ENCODE peak calls at places on chromosomes 16 and 17, in five cellular contexts. One of them, this sample, is unnamed.

GRCh38 chr17:18259621-18260331 is 686 bp upstream of the MIEF2 start:
- DNase-seq in stimulated activated CD4-positive, alpha-beta T cell treated with anti-CD3 and anti-CD28 coated beads, Interleukin-12 subunit alpha, Interleukin-12 subunit beta, amount 100 ng/mL, for 24 hours: no peak
- DNase-seq in GM06990: no peak
- DNase-seq in fibroblast of mammary gland: no peak
- DNase-seq in posterior vena cava: no peak
- DNase-seq in this sample: no peak

GRCh38 chr16:67425046-67425445 is 5.9 kb upstream of the HSD11B2 start:
- DNase-seq in stimulated activated CD4-positive, alpha-beta T cell treated with anti-CD3 and anti-CD28 coated beads, Interleukin-12 subunit alpha, Interleukin-12 subunit beta, amount 100 ng/mL, for 24 hours: no peak
- DNase-seq in GM06990: no peak
- DNase-seq in fibroblast of mammary gland: peak
- DNase-seq in posterior vena cava: no peak
- DNase-seq in this sample: no peak

GRCh38 chr17:42894283-42895184 is 6.1 kb upstream of the G6PC1 start:
- DNase-seq in stimulated activated CD4-positive, alpha-beta T cell treated with anti-CD3 and anti-CD28 coated beads, Interleukin-12 subunit alpha, Interleukin-12 subunit beta, amount 100 ng/mL, for 24 hours: no peak
- DNase-seq in GM06990: no peak
- DNase-seq in fibroblast of mammary gland: no peak
- DNase-seq in posterior vena cava: peak
- DNase-seq in this sample: peak

GRCh38 chr16:10308305-10309193 is 77.3 kb upstream of the ATF7IP2 start:
- DNase-seq in stimulated activated CD4-positive, alpha-beta T cell treated with anti-CD3 and anti-CD28 coated beads, Interleukin-12 subunit alpha, Interleukin-12 subunit beta, amount 100 ng/mL, for 24 hours: no peak
- DNase-seq in GM06990: peak
- DNase-seq in fibroblast of mammary gland: no peak
- DNase-seq in posterior vena cava: no peak
- DNase-seq in this sample: no peak

GRCh38 chr16:85686912-85687591 is 1.7 kb downstream of the GINS2 start:
- DNase-seq in stimulated activated CD4-positive, alpha-beta T cell treated with anti-CD3 and anti-CD28 coated beads, Interleukin-12 subunit alpha, Interleukin-12 subunit beta, amount 100 ng/mL, for 24 hours: peak
- DNase-seq in GM06990: peak
- DNase-seq in fibroblast of mammary gland: no peak
- DNase-seq in posterior vena cava: no peak
- DNase-seq in this sample: peak

GRCh38 chr17:72477529-72477928 is 356.7 kb downstream of the SOX9 start:
- DNase-seq in stimulated activated CD4-positive, alpha-beta T cell treated with anti-CD3 and anti-CD28 coated beads, Interleukin-12 subunit alpha, Interleukin-12 subunit beta, amount 100 ng/mL, for 24 hours: no peak
- DNase-seq in GM06990: no peak
- DNase-seq in fibroblast of mammary gland: no peak
- DNase-seq in posterior vena cava: no peak
- DNase-seq in this sample: no peak

GRCh38 chr16:4702466-4702808 is 9.1 kb downstream of the NUDT16L1 start:
- DNase-seq in stimulated activated CD4-positive, alpha-beta T cell treated with anti-CD3 and anti-CD28 coated beads, Interleukin-12 subunit alpha, Interleukin-12 subunit beta, amount 100 ng/mL, for 24 hours: no peak
- DNase-seq in GM06990: no peak
- DNase-seq in fibroblast of mammary gland: no peak
- DNase-seq in posterior vena cava: no peak
- DNase-seq in this sample: peak

GRCh38 chr17:42405963-42406495 is 17.0 kb downstream of the CAVIN1 start:
- DNase-seq in stimulated activated CD4-positive, alpha-beta T cell treated with anti-CD3 and anti-CD28 coated beads, Interleukin-12 subunit alpha, Interleukin-12 subunit beta, amount 100 ng/mL, for 24 hours: peak
- DNase-seq in GM06990: peak
- DNase-seq in fibroblast of mammary gland: peak
- DNase-seq in posterior vena cava: peak
- DNase-seq in this sample: peak

GRCh38 chr16:66419527-66419926 is 7.6 kb upstream of the BEAN1 start:
- DNase-seq in stimulated activated CD4-positive, alpha-beta T cell treated with anti-CD3 and anti-CD28 coated beads, Interleukin-12 subunit alpha, Interleukin-12 subunit beta, amount 100 ng/mL, for 24 hours: no peak
- DNase-seq in GM06990: no peak
- DNase-seq in fibroblast of mammary gland: no peak
- DNase-seq in posterior vena cava: no peak
- DNase-seq in this sample: no peak

GRCh38 chr17:41654908-41655607 is 30.7 kb upstream of the KRT17 start:
- DNase-seq in stimulated activated CD4-positive, alpha-beta T cell treated with anti-CD3 and anti-CD28 coated beads, Interleukin-12 subunit alpha, Interleukin-12 subunit beta, amount 100 ng/mL, for 24 hours: no peak
- DNase-seq in GM06990: no peak
- DNase-seq in fibroblast of mammary gland: no peak
- DNase-seq in posterior vena cava: no peak
- DNase-seq in this sample: peak

GRCh38 chr16:84986879-84987278 is 24.5 kb downstream of the ZDHHC7 start:
- DNase-seq in stimulated activated CD4-positive, alpha-beta T cell treated with anti-CD3 and anti-CD28 coated beads, Interleukin-12 subunit alpha, Interleukin-12 subunit beta, amount 100 ng/mL, for 24 hours: no peak
- DNase-seq in GM06990: no peak
- DNase-seq in fibroblast of mammary gland: no peak
- DNase-seq in posterior vena cava: no peak
- DNase-seq in this sample: peak

GRCh38 chr17:12282056-12282455 is 261.4 kb downstream of the MAP2K4 start:
- DNase-seq in stimulated activated CD4-positive, alpha-beta T cell treated with anti-CD3 and anti-CD28 coated beads, Interleukin-12 subunit alpha, Interleukin-12 subunit beta, amount 100 ng/mL, for 24 hours: no peak
- DNase-seq in GM06990: no peak
- DNase-seq in fibroblast of mammary gland: peak
- DNase-seq in posterior vena cava: no peak
- DNase-seq in this sample: no peak

GRCh38 chr16:88034770-88035169 is 83.5 kb downstream of the BANP start:
- DNase-seq in stimulated activated CD4-positive, alpha-beta T cell treated with anti-CD3 and anti-CD28 coated beads, Interleukin-12 subunit alpha, Interleukin-12 subunit beta, amount 100 ng/mL, for 24 hours: no peak
- DNase-seq in GM06990: no peak
- DNase-seq in fibroblast of mammary gland: no peak
- DNase-seq in posterior vena cava: no peak
- DNase-seq in this sample: no peak

GRCh38 chr17:72383053-72383847 is 262.4 kb downstream of the SOX9 start:
- DNase-seq in stimulated activated CD4-positive, alpha-beta T cell treated with anti-CD3 and anti-CD28 coated beads, Interleukin-12 subunit alpha, Interleukin-12 subunit beta, amount 100 ng/mL, for 24 hours: no peak
- DNase-seq in GM06990: no peak
- DNase-seq in fibroblast of mammary gland: no peak
- DNase-seq in posterior vena cava: peak
- DNase-seq in this sample: peak

GRCh38 chr16:57348361-57348760 is 10.2 kb upstream of the CCL22 start:
- DNase-seq in stimulated activated CD4-positive, alpha-beta T cell treated with anti-CD3 and anti-CD28 coated beads, Interleukin-12 subunit alpha, Interleukin-12 subunit beta, amount 100 ng/mL, for 24 hours: no peak
- DNase-seq in GM06990: no peak
- DNase-seq in fibroblast of mammary gland: no peak
- DNase-seq in posterior vena cava: no peak
- DNase-seq in this sample: no peak

GRCh38 chr16:57805176-57805575 is 2.9 kb upstream of the KIFC3 start:
- DNase-seq in stimulated activated CD4-positive, alpha-beta T cell treated with anti-CD3 and anti-CD28 coated beads, Interleukin-12 subunit alpha, Interleukin-12 subunit beta, amount 100 ng/mL, for 24 hours: no peak
- DNase-seq in GM06990: no peak
- DNase-seq in fibroblast of mammary gland: no peak
- DNase-seq in posterior vena cava: no peak
- DNase-seq in this sample: no peak

GRCh38 chr17:1267471-1267947 is 2.7 kb upstream of the BHLHA9 start:
- DNase-seq in stimulated activated CD4-positive, alpha-beta T cell treated with anti-CD3 and anti-CD28 coated beads, Interleukin-12 subunit alpha, Interleukin-12 subunit beta, amount 100 ng/mL, for 24 hours: no peak
- DNase-seq in GM06990: no peak
- DNase-seq in fibroblast of mammary gland: no peak
- DNase-seq in posterior vena cava: peak
- DNase-seq in this sample: no peak

GRCh38 chr17:76049239-76049638 is 22.1 kb upstream of the EVPL start:
- DNase-seq in stimulated activated CD4-positive, alpha-beta T cell treated with anti-CD3 and anti-CD28 coated beads, Interleukin-12 subunit alpha, Interleukin-12 subunit beta, amount 100 ng/mL, for 24 hours: no peak
- DNase-seq in GM06990: no peak
- DNase-seq in fibroblast of mammary gland: no peak
- DNase-seq in posterior vena cava: no peak
- DNase-seq in this sample: no peak

GRCh38 chr17:67467500-67468481 is 90.7 kb downstream of the PITPNC1 start:
- DNase-seq in stimulated activated CD4-positive, alpha-beta T cell treated with anti-CD3 and anti-CD28 coated beads, Interleukin-12 subunit alpha, Interleukin-12 subunit beta, amount 100 ng/mL, for 24 hours: no peak
- DNase-seq in GM06990: no peak
- DNase-seq in fibroblast of mammary gland: no peak
- DNase-seq in posterior vena cava: no peak
- DNase-seq in this sample: no peak

GRCh38 chr17:45170976-45171337 is 9.3 kb downstream of the HEXIM2 start:
- DNase-seq in stimulated activated CD4-positive, alpha-beta T cell treated with anti-CD3 and anti-CD28 coated beads, Interleukin-12 subunit alpha, Interleukin-12 subunit beta, amount 100 ng/mL, for 24 hours: no peak
- DNase-seq in GM06990: no peak
- DNase-seq in fibroblast of mammary gland: peak
- DNase-seq in posterior vena cava: peak
- DNase-seq in this sample: peak

GRCh38 chr16:48613061-48613957 is 3.3 kb upstream of the N4BP1 start:
- DNase-seq in stimulated activated CD4-positive, alpha-beta T cell treated with anti-CD3 and anti-CD28 coated beads, Interleukin-12 subunit alpha, Interleukin-12 subunit beta, amount 100 ng/mL, for 24 hours: peak
- DNase-seq in GM06990: peak
- DNase-seq in fibroblast of mammary gland: no peak
- DNase-seq in posterior vena cava: no peak
- DNase-seq in this sample: no peak

GRCh38 chr17:77887110-77887463 is 71.4 kb upstream of the TNRC6C start:
- DNase-seq in stimulated activated CD4-positive, alpha-beta T cell treated with anti-CD3 and anti-CD28 coated beads, Interleukin-12 subunit alpha, Interleukin-12 subunit beta, amount 100 ng/mL, for 24 hours: no peak
- DNase-seq in GM06990: no peak
- DNase-seq in fibroblast of mammary gland: no peak
- DNase-seq in posterior vena cava: peak
- DNase-seq in this sample: no peak

GRCh38 chr17:19771971-19772630 is 24.0 kb upstream of the ALDH3A1 start:
- DNase-seq in stimulated activated CD4-positive, alpha-beta T cell treated with anti-CD3 and anti-CD28 coated beads, Interleukin-12 subunit alpha, Interleukin-12 subunit beta, amount 100 ng/mL, for 24 hours: no peak
- DNase-seq in GM06990: no peak
- DNase-seq in fibroblast of mammary gland: no peak
- DNase-seq in posterior vena cava: no peak
- DNase-seq in this sample: no peak

GRCh38 chr16:19223235-19223847 is 55.3 kb downstream of the SYT17 start:
- DNase-seq in stimulated activated CD4-positive, alpha-beta T cell treated with anti-CD3 and anti-CD28 coated beads, Interleukin-12 subunit alpha, Interleukin-12 subunit beta, amount 100 ng/mL, for 24 hours: peak
- DNase-seq in GM06990: no peak
- DNase-seq in fibroblast of mammary gland: peak
- DNase-seq in posterior vena cava: no peak
- DNase-seq in this sample: no peak

GRCh38 chr16:4265676-4266075 is 7.1 kb downstream of the TFAP4 start:
- DNase-seq in stimulated activated CD4-positive, alpha-beta T cell treated with anti-CD3 and anti-CD28 coated beads, Interleukin-12 subunit alpha, Interleukin-12 subunit beta, amount 100 ng/mL, for 24 hours: no peak
- DNase-seq in GM06990: no peak
- DNase-seq in fibroblast of mammary gland: no peak
- DNase-seq in posterior vena cava: peak
- DNase-seq in this sample: no peak

GRCh38 chr16:67183-67791 is 5.1 kb downstream of the RHBDF1 start:
- DNase-seq in stimulated activated CD4-positive, alpha-beta T cell treated with anti-CD3 and anti-CD28 coated beads, Interleukin-12 subunit alpha, Interleukin-12 subunit beta, amount 100 ng/mL, for 24 hours: no peak
- DNase-seq in GM06990: no peak
- DNase-seq in fibroblast of mammary gland: no peak
- DNase-seq in posterior vena cava: peak
- DNase-seq in this sample: no peak

GRCh38 chr16:84247341-84247740 is 7.5 kb upstream of the KCNG4 start:
- DNase-seq in stimulated activated CD4-positive, alpha-beta T cell treated with anti-CD3 and anti-CD28 coated beads, Interleukin-12 subunit alpha, Interleukin-12 subunit beta, amount 100 ng/mL, for 24 hours: no peak
- DNase-seq in GM06990: no peak
- DNase-seq in fibroblast of mammary gland: no peak
- DNase-seq in posterior vena cava: no peak
- DNase-seq in this sample: no peak

GRCh38 chr16:64417711-64418227 is 704.1 kb downstream of the CDH11 start:
- DNase-seq in stimulated activated CD4-positive, alpha-beta T cell treated with anti-CD3 and anti-CD28 coated beads, Interleukin-12 subunit alpha, Interleukin-12 subunit beta, amount 100 ng/mL, for 24 hours: no peak
- DNase-seq in GM06990: no peak
- DNase-seq in fibroblast of mammary gland: peak
- DNase-seq in posterior vena cava: no peak
- DNase-seq in this sample: no peak

GRCh38 chr17:19770985-19771710 is 23.1 kb upstream of the ALDH3A1 start:
- DNase-seq in stimulated activated CD4-positive, alpha-beta T cell treated with anti-CD3 and anti-CD28 coated beads, Interleukin-12 subunit alpha, Interleukin-12 subunit beta, amount 100 ng/mL, for 24 hours: no peak
- DNase-seq in GM06990: no peak
- DNase-seq in fibroblast of mammary gland: no peak
- DNase-seq in posterior vena cava: no peak
- DNase-seq in this sample: no peak

GRCh38 chr17:41967921-41968578 is 1.5 kb downstream of the CNP start:
- DNase-seq in stimulated activated CD4-positive, alpha-beta T cell treated with anti-CD3 and anti-CD28 coated beads, Interleukin-12 subunit alpha, Interleukin-12 subunit beta, amount 100 ng/mL, for 24 hours: no peak
- DNase-seq in GM06990: peak
- DNase-seq in fibroblast of mammary gland: no peak
- DNase-seq in posterior vena cava: no peak
- DNase-seq in this sample: peak

GRCh38 chr17:51461578-51462004 is 201.2 kb downstream of the UTP18 start:
- DNase-seq in stimulated activated CD4-positive, alpha-beta T cell treated with anti-CD3 and anti-CD28 coated beads, Interleukin-12 subunit alpha, Interleukin-12 subunit beta, amount 100 ng/mL, for 24 hours: peak
- DNase-seq in GM06990: no peak
- DNase-seq in fibroblast of mammary gland: peak
- DNase-seq in posterior vena cava: peak
- DNase-seq in this sample: no peak

GRCh38 chr16:1446296-1447080 is 2.1 kb upstream of the CCDC154 start:
- DNase-seq in stimulated activated CD4-positive, alpha-beta T cell treated with anti-CD3 and anti-CD28 coated beads, Interleukin-12 subunit alpha, Interleukin-12 subunit beta, amount 100 ng/mL, for 24 hours: no peak
- DNase-seq in GM06990: no peak
- DNase-seq in fibroblast of mammary gland: no peak
- DNase-seq in posterior vena cava: no peak
- DNase-seq in this sample: no peak

GRCh38 chr17:80959330-80960036 is 32.2 kb upstream of the CHMP6 start:
- DNase-seq in stimulated activated CD4-positive, alpha-beta T cell treated with anti-CD3 and anti-CD28 coated beads, Interleukin-12 subunit alpha, Interleukin-12 subunit beta, amount 100 ng/mL, for 24 hours: no peak
- DNase-seq in GM06990: peak
- DNase-seq in fibroblast of mammary gland: peak
- DNase-seq in posterior vena cava: peak
- DNase-seq in this sample: peak

This sample was measured in kidney.